ENCODE peak calls at places on chromosomes 16 and 17, in ten cellular contexts. Y is retina; D is anterior cingulate cortex; A is caudate nucleus; R is cardiac septum; T is ELR; X is midbrain; I is left colon; E is activated CD8-positive, alpha-beta memory T cell treated with anti-CD3 and anti-CD28 coated beads for 48 hours; N is NCI-H1105 treated with DMSO at 0.1 percent for 48 hours. M is an unnamed sample.

GRCh38 chr17:64001763-64002529 is 3.8 kb downstream of the PRR29 start:
- DNase-seq in T (peak), R (no peak), X (no peak), I (no peak), N (no peak), Y (no peak), D (no peak), A (no peak), E (no peak), M (peak)

GRCh38 chr16:81745704-81746558 is 33.2 kb upstream of the PLCG2 start:
- DNase-seq in N (no peak), D (peak), R (peak), I (peak), X (peak), Y (peak), A (peak), T (peak), E (peak), M (peak)

GRCh38 chr16:2912330-2913199 is 834 bp downstream of the FLYWCH1 start:
- DNase-seq in D (peak), T (peak), I (no peak), R (no peak), N (no peak), X (peak), Y (peak), E (peak), A (no peak), M (peak)

GRCh38 chr17:290121-290521 is 62.5 kb downstream of the RPH3AL start:
- DNase-seq in A (no peak), R (peak), D (no peak), I (peak), X (no peak), N (no peak), T (no peak), Y (no peak), E (no peak), M (peak)

GRCh38 chr16:88116121-88116900 is 165.1 kb downstream of the BANP start:
- DNase-seq in N (no peak), X (no peak), A (no peak), T (no peak), Y (peak), R (no peak), E (no peak), I (no peak), D (no peak), M (peak)

GRCh38 chr16:3842994-3843393 is 37.5 kb downstream of the CREBBP start:
- DNase-seq in X (no peak), N (no peak), R (no peak), I (no peak), E (no peak), A (no peak), D (no peak), Y (no peak), T (no peak), M (no peak)

GRCh38 chr17:42362245-42362961 is 25.8 kb downstream of the STAT3 start:
- DNase-seq in R (no peak), Y (no peak), I (no peak), T (no peak), A (no peak), N (no peak), X (no peak), E (no peak), D (no peak), M (peak)

GRCh38 chr17:1617620-1618174 is 10.9 kb downstream of the SLC43A2 start:
- DNase-seq in X (no peak), Y (no peak), A (no peak), E (no peak), N (no peak), T (peak), R (no peak), I (peak), D (no peak), M (no peak)

GRCh38 chr17:4978720-4979119 is 8.8 kb downstream of the CAMTA2 start:
- DNase-seq in R (no peak), I (no peak), A (no peak), Y (no peak), D (no peak), T (no peak), X (peak), N (no peak), E (no peak), M (no peak)

GRCh38 chr17:28385037-28385797 is 13.7 kb downstream of the SARM1 start:
- DNase-seq in E (no peak), I (peak), X (no peak), T (no peak), A (no peak), D (no peak), Y (no peak), R (no peak), N (no peak), M (peak)

GRCh38 chr17:37543527-37544122 is 53.9 kb downstream of the DUSP14 start:
- DNase-seq in D (no peak), E (no peak), R (no peak), X (no peak), A (no peak), N (no peak), Y (no peak), I (no peak), T (no peak), M (no peak)